ENCODE peak calls at places on chromosome 15, in ten cellular contexts. One of them, this sample, is unnamed.

GRCh38 chr15:94416829-94417228 is 185.5 kb downstream of the MCTP2 start:
- DNase-seq in substantia nigra: no peak
- DNase-seq in RWPE1: no peak
- DNase-seq in OCI-LY7: no peak
- DNase-seq in left lung: no peak
- DNase-seq in uterus: no peak
- DNase-seq in naive thymus-derived CD4-positive, alpha-beta T cell: no peak
- DNase-seq in pancreas: no peak
- DNase-seq in fibroblast of lung: no peak
- DNase-seq in CD4-positive, alpha-beta T cell: no peak
- DNase-seq in this sample: no peak

GRCh38 chr15:37133619-37134018 is 33.3 kb upstream of the MEIS2 start:
- DNase-seq in substantia nigra: no peak
- DNase-seq in RWPE1: no peak
- DNase-seq in OCI-LY7: peak; percentile 9
- DNase-seq in left lung: no peak
- DNase-seq in uterus: no peak
- DNase-seq in naive thymus-derived CD4-positive, alpha-beta T cell: no peak
- DNase-seq in pancreas: no peak
- DNase-seq in fibroblast of lung: peak; percentile 61
- DNase-seq in CD4-positive, alpha-beta T cell: no peak
- DNase-seq in this sample: no peak

GRCh38 chr15:35383511-35383910 is 162.5 kb downstream of the DPH6 start:
- DNase-seq in substantia nigra: no peak
- DNase-seq in RWPE1: no peak
- DNase-seq in OCI-LY7: no peak
- DNase-seq in left lung: no peak
- DNase-seq in uterus: no peak
- DNase-seq in naive thymus-derived CD4-positive, alpha-beta T cell: no peak
- DNase-seq in pancreas: no peak
- DNase-seq in fibroblast of lung: no peak
- DNase-seq in CD4-positive, alpha-beta T cell: no peak
- DNase-seq in this sample: no peak

GRCh38 chr15:67945951-67946700 is 106.3 kb upstream of the RNU6-1 start:
- DNase-seq in substantia nigra: no peak
- DNase-seq in RWPE1: peak; percentile 55
- DNase-seq in OCI-LY7: peak; percentile 16
- DNase-seq in left lung: no peak
- DNase-seq in uterus: no peak
- DNase-seq in naive thymus-derived CD4-positive, alpha-beta T cell: no peak
- DNase-seq in pancreas: no peak
- DNase-seq in fibroblast of lung: no peak
- DNase-seq in CD4-positive, alpha-beta T cell: no peak
- DNase-seq in this sample: peak; percentile 84

GRCh38 chr15:40301467-40302179 is 6.1 kb downstream of the PLCB2 start:
- DNase-seq in substantia nigra: no peak
- DNase-seq in RWPE1: no peak
- DNase-seq in OCI-LY7: no peak
- DNase-seq in left lung: no peak
- DNase-seq in uterus: no peak
- DNase-seq in naive thymus-derived CD4-positive, alpha-beta T cell: no peak
- DNase-seq in pancreas: peak; percentile 42
- DNase-seq in fibroblast of lung: no peak
- DNase-seq in CD4-positive, alpha-beta T cell: no peak
- DNase-seq in this sample: no peak

GRCh38 chr15:69664572-69665326 is 212.1 kb downstream of the RPLP1 start:
- DNase-seq in substantia nigra: no peak
- DNase-seq in RWPE1: no peak
- DNase-seq in OCI-LY7: no peak
- DNase-seq in left lung: no peak
- DNase-seq in uterus: no peak
- DNase-seq in naive thymus-derived CD4-positive, alpha-beta T cell: no peak
- DNase-seq in pancreas: no peak
- DNase-seq in fibroblast of lung: no peak
- DNase-seq in CD4-positive, alpha-beta T cell: no peak
- DNase-seq in this sample: no peak

GRCh38 chr15:52808441-52808840 is 18.3 kb upstream of the ONECUT1 start:
- DNase-seq in substantia nigra: no peak
- DNase-seq in RWPE1: no peak
- DNase-seq in OCI-LY7: no peak
- DNase-seq in left lung: no peak
- DNase-seq in uterus: no peak
- DNase-seq in naive thymus-derived CD4-positive, alpha-beta T cell: no peak
- DNase-seq in pancreas: no peak
- DNase-seq in fibroblast of lung: no peak
- DNase-seq in CD4-positive, alpha-beta T cell: no peak
- DNase-seq in this sample: no peak

GRCh38 chr15:42929449-42929848 is 8.9 kb upstream of the TTBK2 start:
- DNase-seq in substantia nigra: no peak
- DNase-seq in RWPE1: no peak
- DNase-seq in OCI-LY7: no peak
- DNase-seq in left lung: no peak
- DNase-seq in uterus: no peak
- DNase-seq in naive thymus-derived CD4-positive, alpha-beta T cell: no peak
- DNase-seq in pancreas: no peak
- DNase-seq in fibroblast of lung: no peak
- DNase-seq in CD4-positive, alpha-beta T cell: no peak
- DNase-seq in this sample: no peak

GRCh38 chr15:66838671-66839239 is 136.7 kb downstream of the SMAD6 start:
- DNase-seq in substantia nigra: no peak
- DNase-seq in RWPE1: no peak
- DNase-seq in OCI-LY7: peak; percentile 56
- DNase-seq in left lung: no peak
- DNase-seq in uterus: no peak
- DNase-seq in naive thymus-derived CD4-positive, alpha-beta T cell: no peak
- DNase-seq in pancreas: no peak
- DNase-seq in fibroblast of lung: peak; percentile 66
- DNase-seq in CD4-positive, alpha-beta T cell: no peak
- DNase-seq in this sample: no peak

GRCh38 chr15:31435891-31436628 is 109.4 kb downstream of the KLF13 start:
- DNase-seq in substantia nigra: no peak
- DNase-seq in RWPE1: peak; percentile 18
- DNase-seq in OCI-LY7: peak; percentile 38
- DNase-seq in left lung: no peak
- DNase-seq in uterus: no peak
- DNase-seq in naive thymus-derived CD4-positive, alpha-beta T cell: peak; percentile 50
- DNase-seq in pancreas: no peak
- DNase-seq in fibroblast of lung: no peak
- DNase-seq in CD4-positive, alpha-beta T cell: no peak
- DNase-seq in this sample: no peak

GRCh38 chr15:69648775-69649735 is 196.4 kb downstream of the RPLP1 start:
- DNase-seq in substantia nigra: no peak
- DNase-seq in RWPE1: peak; percentile 26
- DNase-seq in OCI-LY7: no peak
- DNase-seq in left lung: no peak
- DNase-seq in uterus: no peak
- DNase-seq in naive thymus-derived CD4-positive, alpha-beta T cell: peak; percentile 14
- DNase-seq in pancreas: no peak
- DNase-seq in fibroblast of lung: no peak
- DNase-seq in CD4-positive, alpha-beta T cell: no peak
- DNase-seq in this sample: no peak

GRCh38 chr15:90099072-90099867 is 3.0 kb downstream of the IDH2 start:
- DNase-seq in substantia nigra: no peak
- DNase-seq in RWPE1: no peak
- DNase-seq in OCI-LY7: peak; percentile 76
- DNase-seq in left lung: no peak
- DNase-seq in uterus: no peak
- DNase-seq in naive thymus-derived CD4-positive, alpha-beta T cell: no peak
- DNase-seq in pancreas: no peak
- DNase-seq in fibroblast of lung: no peak
- DNase-seq in CD4-positive, alpha-beta T cell: no peak
- DNase-seq in this sample: no peak

GRCh38 chr15:72368895-72369294 is 6.9 kb downstream of the HEXA start:
- DNase-seq in substantia nigra: no peak
- DNase-seq in RWPE1: no peak
- DNase-seq in OCI-LY7: no peak
- DNase-seq in left lung: peak; percentile 76
- DNase-seq in uterus: no peak
- DNase-seq in naive thymus-derived CD4-positive, alpha-beta T cell: no peak
- DNase-seq in pancreas: no peak
- DNase-seq in fibroblast of lung: no peak
- DNase-seq in CD4-positive, alpha-beta T cell: no peak
- DNase-seq in this sample: no peak

GRCh38 chr15:53072077-53072476 is 281.9 kb upstream of the ONECUT1 start:
- DNase-seq in substantia nigra: no peak
- DNase-seq in RWPE1: peak; percentile 84
- DNase-seq in OCI-LY7: peak; percentile 33
- DNase-seq in left lung: peak; percentile 49
- DNase-seq in uterus: peak; percentile 20
- DNase-seq in naive thymus-derived CD4-positive, alpha-beta T cell: no peak
- DNase-seq in pancreas: peak; percentile 76
- DNase-seq in fibroblast of lung: peak; percentile 21
- DNase-seq in CD4-positive, alpha-beta T cell: no peak
- DNase-seq in this sample: peak; percentile 16

DNA sequence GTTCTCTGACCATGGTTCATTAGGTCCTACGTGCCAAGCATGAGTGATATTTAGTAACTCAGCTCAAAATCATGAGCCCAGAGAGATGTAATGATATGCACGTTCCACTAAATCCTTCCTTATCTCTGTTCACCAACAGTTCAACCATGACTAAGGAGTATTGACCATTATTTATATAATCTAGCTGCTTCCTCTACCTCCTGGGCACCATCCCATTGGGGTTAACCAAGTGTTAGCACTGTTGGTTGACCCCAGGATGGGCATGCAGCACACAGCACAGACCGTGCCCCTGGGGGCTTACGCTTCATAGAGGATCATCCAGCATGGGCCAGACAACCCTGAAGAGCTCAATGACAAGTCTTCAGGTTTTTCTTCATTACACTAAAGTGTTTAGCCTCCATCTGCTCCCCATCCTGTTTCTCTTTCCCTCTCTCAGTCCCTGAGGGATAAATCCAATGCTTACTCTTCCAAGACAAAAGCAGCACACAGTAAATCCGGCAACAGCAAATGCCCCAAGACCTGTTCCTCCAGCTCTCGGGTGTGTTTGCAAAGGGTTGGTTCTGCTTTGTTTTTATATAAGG is 10.4 kb downstream of the FAM174B start:
- DNase-seq in substantia nigra: no peak
- DNase-seq in RWPE1: no peak
- DNase-seq in OCI-LY7: no peak
- DNase-seq in left lung: no peak
- DNase-seq in uterus: no peak
- DNase-seq in naive thymus-derived CD4-positive, alpha-beta T cell: no peak
- DNase-seq in pancreas: no peak
- DNase-seq in fibroblast of lung: no peak
- DNase-seq in CD4-positive, alpha-beta T cell: no peak
- DNase-seq in this sample: no peak
- H3K27ac ChIP-seq in substantia nigra: no peak overlapping the region
- H3K27ac ChIP-seq in RWPE1: no peak overlapping the region
- H3K27ac ChIP-seq in OCI-LY7: no peak overlapping the region
- H3K27ac ChIP-seq in left lung: peak overlapping the region; percentile 33
- H3K27ac ChIP-seq in uterus: no peak overlapping the region
- H3K27ac ChIP-seq in naive thymus-derived CD4-positive, alpha-beta T cell: no peak overlapping the region
- H3K27ac ChIP-seq in pancreas: peak overlapping the region; percentile 22
- H3K27ac ChIP-seq in fibroblast of lung: no peak overlapping the region
- H3K27ac ChIP-seq in CD4-positive, alpha-beta T cell: no peak overlapping the region
- H3K27ac ChIP-seq in this sample: no peak overlapping the region

DNA sequence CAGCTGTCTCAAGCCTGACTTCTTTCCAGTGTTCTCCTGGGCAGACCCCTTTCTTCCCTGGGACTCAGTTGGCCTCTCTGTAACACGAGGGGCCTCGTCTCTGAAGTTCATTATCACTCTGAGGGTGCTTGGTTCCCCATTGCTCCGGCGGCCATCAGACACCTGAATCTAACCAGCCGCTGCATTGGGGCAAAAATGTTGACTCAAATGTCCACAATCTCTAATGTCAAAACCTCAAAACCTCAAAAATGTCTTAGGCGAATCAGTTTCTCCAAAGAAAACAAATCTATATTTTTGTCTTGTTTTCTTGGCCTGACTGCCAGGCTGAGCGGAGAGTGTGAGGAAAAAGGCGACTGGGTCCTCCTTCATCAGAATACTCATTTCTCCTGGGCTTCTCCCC is 220.7 kb downstream of the VPS13C start:
- DNase-seq in substantia nigra: no peak
- DNase-seq in RWPE1: no peak
- DNase-seq in OCI-LY7: no peak
- DNase-seq in left lung: no peak
- DNase-seq in uterus: no peak
- DNase-seq in naive thymus-derived CD4-positive, alpha-beta T cell: no peak
- DNase-seq in pancreas: no peak
- DNase-seq in fibroblast of lung: peak; percentile 31
- DNase-seq in CD4-positive, alpha-beta T cell: no peak
- DNase-seq in this sample: no peak
- H3K27ac ChIP-seq in substantia nigra: no peak overlapping the region
- H3K27ac ChIP-seq in RWPE1: no peak overlapping the region
- H3K27ac ChIP-seq in OCI-LY7: no peak overlapping the region
- H3K27ac ChIP-seq in left lung: no peak overlapping the region
- H3K27ac ChIP-seq in uterus: no peak overlapping the region
- H3K27ac ChIP-seq in naive thymus-derived CD4-positive, alpha-beta T cell: no peak overlapping the region
- H3K27ac ChIP-seq in pancreas: no peak overlapping the region
- H3K27ac ChIP-seq in fibroblast of lung: no peak overlapping the region
- H3K27ac ChIP-seq in CD4-positive, alpha-beta T cell: no peak overlapping the region
- H3K27ac ChIP-seq in this sample: no peak overlapping the region

DNA sequence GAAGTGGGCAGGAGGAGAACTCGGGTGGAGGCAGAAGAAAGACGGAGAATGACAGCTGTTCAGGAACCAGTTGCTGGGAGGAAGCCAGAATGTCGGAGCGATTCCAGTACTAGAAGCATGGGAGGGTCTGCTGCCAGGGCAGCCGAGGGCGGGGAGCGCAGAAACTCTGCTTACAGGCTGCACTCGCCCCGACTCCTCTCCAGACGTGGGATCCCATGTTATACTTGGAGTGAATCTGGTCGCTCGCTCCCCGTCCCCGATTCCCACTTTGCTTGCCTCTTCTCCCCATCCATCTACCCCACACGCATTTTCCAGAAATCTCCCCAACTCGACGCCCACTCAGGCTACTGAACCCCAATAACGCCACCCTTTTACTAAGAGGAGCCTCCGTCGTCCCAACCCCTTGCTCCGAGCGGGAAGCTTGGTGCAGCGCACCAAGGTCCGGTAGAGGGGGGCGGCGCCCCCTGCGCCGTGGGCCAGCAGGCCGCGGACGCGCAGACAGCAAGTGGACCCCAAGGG is 655 bp downstream of the GATM start:
- DNase-seq in substantia nigra: peak; percentile 50
- DNase-seq in RWPE1: no peak
- DNase-seq in OCI-LY7: no peak
- DNase-seq in left lung: no peak
- DNase-seq in uterus: peak; percentile 26
- DNase-seq in naive thymus-derived CD4-positive, alpha-beta T cell: no peak
- DNase-seq in pancreas: peak; percentile 75
- DNase-seq in fibroblast of lung: no peak
- DNase-seq in CD4-positive, alpha-beta T cell: no peak
- DNase-seq in this sample: no peak
- H3K27ac ChIP-seq in substantia nigra: peak overlapping the region; percentile 98
- H3K27ac ChIP-seq in RWPE1: no peak overlapping the region
- H3K27ac ChIP-seq in OCI-LY7: no peak overlapping the region
- H3K27ac ChIP-seq in left lung: peak overlapping the region; percentile 36
- H3K27ac ChIP-seq in uterus: peak overlapping the region; percentile 85
- H3K27ac ChIP-seq in naive thymus-derived CD4-positive, alpha-beta T cell: no peak overlapping the region
- H3K27ac ChIP-seq in pancreas: peak overlapping the region; percentile 96
- H3K27ac ChIP-seq in fibroblast of lung: no peak overlapping the region
- H3K27ac ChIP-seq in CD4-positive, alpha-beta T cell: no peak overlapping the region
- H3K27ac ChIP-seq in this sample: no peak overlapping the region

DNA sequence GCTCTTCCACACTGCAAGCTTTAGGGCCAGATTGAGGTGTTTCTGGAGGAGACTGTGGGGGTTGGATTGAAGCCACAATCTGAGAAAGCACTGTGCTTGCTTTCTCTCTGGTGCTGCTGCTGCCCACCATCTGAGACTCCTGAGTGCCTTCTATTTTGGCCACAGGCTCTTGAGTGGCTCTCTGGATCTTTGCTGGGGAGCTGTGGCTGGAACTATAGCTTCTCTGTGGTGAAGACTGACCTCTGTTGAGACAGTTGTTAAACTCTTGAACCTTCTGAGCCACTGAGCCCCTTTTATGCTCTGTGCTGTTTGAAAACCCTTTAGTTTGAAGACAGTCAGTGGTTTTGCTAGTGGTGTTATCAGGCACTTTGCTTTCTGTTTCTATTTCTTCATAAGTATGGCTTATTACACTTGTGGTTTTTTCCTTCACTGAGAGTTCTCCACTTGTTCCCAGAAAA is 108.7 kb upstream of the TSPAN3 start:
- DNase-seq in substantia nigra: no peak
- DNase-seq in RWPE1: no peak
- DNase-seq in OCI-LY7: no peak
- DNase-seq in left lung: no peak
- DNase-seq in uterus: no peak
- DNase-seq in naive thymus-derived CD4-positive, alpha-beta T cell: peak; percentile 32
- DNase-seq in pancreas: no peak
- DNase-seq in fibroblast of lung: no peak
- DNase-seq in CD4-positive, alpha-beta T cell: no peak
- DNase-seq in this sample: no peak
- H3K27ac ChIP-seq in substantia nigra: no peak overlapping the region
- H3K27ac ChIP-seq in RWPE1: no peak overlapping the region
- H3K27ac ChIP-seq in OCI-LY7: no peak overlapping the region
- H3K27ac ChIP-seq in left lung: no peak overlapping the region
- H3K27ac ChIP-seq in uterus: no peak overlapping the region
- H3K27ac ChIP-seq in naive thymus-derived CD4-positive, alpha-beta T cell: peak overlapping the region; percentile 23
- H3K27ac ChIP-seq in pancreas: no peak overlapping the region
- H3K27ac ChIP-seq in fibroblast of lung: no peak overlapping the region
- H3K27ac ChIP-seq in CD4-positive, alpha-beta T cell: peak overlapping the region; percentile 15
- H3K27ac ChIP-seq in this sample: no peak overlapping the region